ENCODE peak calls at places on chromosome 12, in eight cellular contexts. O is choroid plexus epithelial cell, K is LoVo, L is Calu3, P is transverse colon, N is NCI-H526 treated with DMSO at 0.1 percent for 48 hours, W is pancreas, V is GM20000. I is an unnamed sample.
A peak's percentile ranks its signal among the peaks of the same experiment; 100 is the strongest.

GRCh38 chr12:109858764-109859163 is 21.6 kb downstream of the GLTP start:
- DNase-seq in O (peak; percentile 13), K (no peak), L (no peak), P (no peak), N (no peak), W (no peak), V (no peak), I (no peak)

GRCh38 chr12:51238037-51238509 is 553 bp upstream of the DAZAP2 start:
- DNase-seq in O (peak; percentile 13), K (no peak), L (no peak), P (peak; percentile 41), N (peak; percentile 54), W (no peak), V (peak; percentile 25), I (peak; percentile 53)

GRCh38 chr12:12668005-12668404 is 28.0 kb downstream of the GPR19 start:
- DNase-seq in O (no peak), K (no peak), L (no peak), P (no peak), N (no peak), W (no peak), V (no peak), I (no peak)

GRCh38 chr12:125860672-125861288 is 795.5 kb downstream of the AACS start:
- DNase-seq in O (no peak), K (no peak), L (no peak), P (no peak), N (no peak), W (no peak), V (no peak), I (no peak)

GRCh38 chr12:122895757-122896636 is at the start of gene VPS37B:
- DNase-seq in O (peak; percentile 82), K (peak; percentile 89), L (peak; percentile 93), P (peak; percentile 89), N (peak; percentile 46), W (peak; percentile 91), V (peak; percentile 92), I (peak; percentile 84)

GRCh38 chr12:113066806-113067400 is 10.4 kb downstream of the DTX1 start:
- DNase-seq in O (no peak), K (no peak), L (no peak), P (no peak), N (no peak), W (no peak), V (no peak), I (no peak)

GRCh38 chr12:48454675-48455074 is 17.7 kb upstream of the ANP32D start:
- DNase-seq in O (peak; percentile 74), K (no peak), L (no peak), P (no peak), N (peak; percentile 22), W (no peak), V (no peak), I (peak; percentile 12)

GRCh38 chr12:123270380-123271181 is 1.1 kb downstream of the CDK2AP1 start:
- DNase-seq in O (peak; percentile 26), K (no peak), L (peak; percentile 28), P (peak; percentile 36), N (no peak), W (peak; percentile 46), V (peak; percentile 55), I (no peak)

GRCh38 chr12:119417440-119417839 is 82.9 kb downstream of the CCDC60 start:
- DNase-seq in O (no peak), K (no peak), L (no peak), P (no peak), N (no peak), W (no peak), V (no peak), I (no peak)

GRCh38 chr12:84910549-84911241 is 1.9 kb downstream of the SLC6A15 start:
- DNase-seq in O (peak; percentile 72), K (no peak), L (no peak), P (no peak), N (peak; percentile 39), W (no peak), V (no peak), I (no peak)

GRCh38 chr12:78963439-78964222 is 99.1 kb downstream of the SYT1 start:
- DNase-seq in O (peak; percentile 46), K (no peak), L (no peak), P (no peak), N (no peak), W (no peak), V (no peak), I (peak; percentile 20)

GRCh38 chr12:95214466-95214865 is 2.8 kb downstream of the FGD6 start:
- DNase-seq in O (peak; percentile 30), K (no peak), L (no peak), P (no peak), N (peak; percentile 8), W (no peak), V (no peak), I (no peak)

GRCh38 chr12:96534339-96534738 is 45.0 kb downstream of the CFAP54 start:
- DNase-seq in O (no peak), K (no peak), L (no peak), P (no peak), N (no peak), W (no peak), V (no peak), I (no peak)

GRCh38 chr12:21301-22189 is 45.0 kb upstream of the IQSEC3 start:
- DNase-seq in O (no peak), K (no peak), L (no peak), P (no peak), N (no peak), W (no peak), V (peak; percentile 64), I (peak; percentile 0)

GRCh38 chr12:112191840-112192321 is 66.5 kb downstream of the TRAFD1 start:
- DNase-seq in O (no peak), K (no peak), L (no peak), P (no peak), N (no peak), W (no peak), V (no peak), I (no peak)

GRCh38 chr12:127811988-127812387 is 455.0 kb upstream of the TMEM132C start:
- DNase-seq in O (peak; percentile 33), K (no peak), L (no peak), P (no peak), N (no peak), W (no peak), V (no peak), I (no peak)

GRCh38 chr12:11840350-11840749 is 190.9 kb downstream of the ETV6 start:
- DNase-seq in O (no peak), K (peak; percentile 87), L (no peak), P (peak; percentile 44), N (no peak), W (no peak), V (no peak), I (no peak)

GRCh38 chr12:121723200-121723599 is 10.6 kb downstream of the TMEM120B start:
- DNase-seq in O (no peak), K (no peak), L (no peak), P (no peak), N (no peak), W (no peak), V (no peak), I (no peak)

GRCh38 chr12:58502236-58502635 is 418.1 kb downstream of the LRIG3 start:
- DNase-seq in O (peak; percentile 13), K (no peak), L (no peak), P (no peak), N (peak; percentile 55), W (no peak), V (no peak), I (no peak)

GRCh38 chr12:124979568-124979967 is 9.4 kb downstream of the DHX37 start:
- DNase-seq in O (no peak), K (no peak), L (no peak), P (no peak), N (no peak), W (no peak), V (no peak), I (no peak)

GRCh38 chr12:75545636-75546035 is 34.2 kb upstream of the KRR1 start:
- DNase-seq in O (no peak), K (no peak), L (no peak), P (no peak), N (no peak), W (no peak), V (no peak), I (no peak)

GRCh38 chr12:262817-263216 is at the start of gene SLC6A13:
- DNase-seq in O (no peak), K (no peak), L (no peak), P (no peak), N (no peak), W (no peak), V (no peak), I (no peak)

GRCh38 chr12:68483592-68484373 is 126.9 kb upstream of the RAP1B start:
- DNase-seq in O (peak; percentile 71), K (no peak), L (no peak), P (no peak), N (no peak), W (no peak), V (no peak), I (no peak)

GRCh38 chr12:65308001-65308400 is 29.5 kb downstream of the MSRB3 start:
- DNase-seq in O (peak; percentile 46), K (no peak), L (no peak), P (no peak), N (no peak), W (no peak), V (no peak), I (no peak)

GRCh38 chr12:104888892-104889291 is 69.2 kb downstream of the SLC41A2 start:
- DNase-seq in O (no peak), K (no peak), L (no peak), P (no peak), N (no peak), W (no peak), V (no peak), I (no peak)

GRCh38 chr12:24780969-24781368 is 167.9 kb downstream of the BCAT1 start:
- DNase-seq in O (peak; percentile 42), K (no peak), L (no peak), P (no peak), N (peak; percentile 21), W (no peak), V (peak; percentile 8), I (peak; percentile 50)

GRCh38 chr12:39329015-39329414 is 113.9 kb downstream of the KIF21A start:
- DNase-seq in O (peak; percentile 13), K (no peak), L (no peak), P (no peak), N (no peak), W (no peak), V (no peak), I (no peak)

GRCh38 chr12:68341822-68342221 is 9.7 kb upstream of the MDM1 start:
- DNase-seq in O (no peak), K (no peak), L (no peak), P (no peak), N (no peak), W (no peak), V (no peak), I (no peak)

GRCh38 chr12:28958553-28959195 is 190.4 kb upstream of the FAR2 start:
- DNase-seq in O (peak; percentile 63), K (no peak), L (no peak), P (no peak), N (no peak), W (no peak), V (no peak), I (no peak)

GRCh38 chr12:99122959-99123358 is 477.9 kb downstream of the APAF1 start:
- DNase-seq in O (no peak), K (no peak), L (no peak), P (no peak), N (no peak), W (no peak), V (no peak), I (no peak)

GRCh38 chr12:65622056-65622455 is 202.2 kb upstream of the HMGA2 start:
- DNase-seq in O (no peak), K (no peak), L (no peak), P (no peak), N (no peak), W (no peak), V (no peak), I (no peak)

GRCh38 chr12:103470664-103471063 is 25.1 kb downstream of the C12orf42 start:
- DNase-seq in O (no peak), K (peak; percentile 15), L (no peak), P (no peak), N (no peak), W (no peak), V (no peak), I (no peak)

GRCh38 chr12:96698521-96698920 is 208.5 kb upstream of the NEDD1 start:
- DNase-seq in O (peak; percentile 3), K (peak; percentile 22), L (no peak), P (no peak), N (no peak), W (no peak), V (no peak), I (peak; percentile 12)

GRCh38 chr12:49482095-49483051 is 56.5 kb upstream of the KCNH3 start:
- DNase-seq in O (no peak), K (peak; percentile 18), L (no peak), P (no peak), N (no peak), W (no peak), V (peak; percentile 7), I (no peak)